ENCODE peak calls at places on chromosome 11, in five cellular contexts. One of them, this sample, is unnamed.

GRCh38 chr11:61487342-61488025 is 21.1 kb upstream of the LRRC10B start:
- DNase-seq in testis: no peak
- DNase-seq in cardiac muscle cell: no peak
- DNase-seq in pancreas: no peak
- DNase-seq in lower lobe of right lung: no peak
- DNase-seq in this sample: no peak

GRCh38 chr11:9001736-9002135 is 2.1 kb downstream of the NRIP3 start:
- DNase-seq in cardiac muscle cell: no peak
- DNase-seq in pancreas: no peak
- DNase-seq in testis: no peak
- DNase-seq in lower lobe of right lung: no peak
- DNase-seq in this sample: no peak

GRCh38 chr11:111715142-111715816 is 50.9 kb downstream of the PPP2R1B start:
- DNase-seq in testis: no peak
- DNase-seq in pancreas: no peak
- DNase-seq in cardiac muscle cell: no peak
- DNase-seq in lower lobe of right lung: no peak
- DNase-seq in this sample: no peak

GRCh38 chr11:14237333-14237988 is 121.5 kb downstream of the RRAS2 start:
- DNase-seq in cardiac muscle cell: no peak
- DNase-seq in testis: no peak
- DNase-seq in pancreas: no peak
- DNase-seq in lower lobe of right lung: no peak
- DNase-seq in this sample: no peak

GRCh38 chr11:250274-250673 is 13.5 kb downstream of the PSMD13 start:
- DNase-seq in lower lobe of right lung: no peak
- DNase-seq in testis: no peak
- DNase-seq in pancreas: no peak
- DNase-seq in cardiac muscle cell: no peak
- DNase-seq in this sample: no peak

GRCh38 chr11:101470881-101471535 is 112.8 kb downstream of the TRPC6 start:
- DNase-seq in testis: no peak
- DNase-seq in lower lobe of right lung: no peak
- DNase-seq in pancreas: no peak
- DNase-seq in cardiac muscle cell: no peak
- DNase-seq in this sample: no peak

GRCh38 chr11:61791737-61792309 is 576 bp downstream of the TMEM258 start:
- DNase-seq in pancreas: peak; percentile 62
- DNase-seq in cardiac muscle cell: peak; percentile 84
- DNase-seq in lower lobe of right lung: peak; percentile 68
- DNase-seq in testis: peak; percentile 89
- DNase-seq in this sample: peak; percentile 81

GRCh38 chr11:21018248-21018647 is 348.9 kb downstream of the NELL1 start:
- DNase-seq in lower lobe of right lung: no peak
- DNase-seq in testis: no peak
- DNase-seq in pancreas: no peak
- DNase-seq in cardiac muscle cell: no peak
- DNase-seq in this sample: no peak

GRCh38 chr11:88508558-88508807 is 170.9 kb upstream of the CTSC start:
- DNase-seq in pancreas: no peak
- DNase-seq in cardiac muscle cell: peak; percentile 41
- DNase-seq in lower lobe of right lung: no peak
- DNase-seq in testis: no peak
- DNase-seq in this sample: no peak

GRCh38 chr11:102453286-102453797 is 777 bp upstream of the TMEM123 start:
- DNase-seq in cardiac muscle cell: no peak
- DNase-seq in pancreas: no peak
- DNase-seq in testis: peak; percentile 60
- DNase-seq in lower lobe of right lung: no peak
- DNase-seq in this sample: no peak

GRCh38 chr11:87778341-87778740 is 396.9 kb downstream of the RAB38 start:
- DNase-seq in testis: peak; percentile 16
- DNase-seq in pancreas: no peak
- DNase-seq in cardiac muscle cell: no peak
- DNase-seq in lower lobe of right lung: no peak
- DNase-seq in this sample: no peak

GRCh38 chr11:124759268-124760204 is 2.6 kb downstream of the ESAM start:
- DNase-seq in pancreas: no peak
- DNase-seq in lower lobe of right lung: no peak
- DNase-seq in cardiac muscle cell: peak; percentile 22
- DNase-seq in testis: no peak
- DNase-seq in this sample: peak; percentile 77

GRCh38 chr11:18700375-18700774 is 1.8 kb downstream of the TMEM86A start:
- DNase-seq in pancreas: no peak
- DNase-seq in lower lobe of right lung: no peak
- DNase-seq in cardiac muscle cell: no peak
- DNase-seq in testis: no peak
- DNase-seq in this sample: no peak

GRCh38 chr11:3853545-3853842 is 2.0 kb upstream of the STIM1 start:
- DNase-seq in cardiac muscle cell: no peak
- DNase-seq in pancreas: no peak
- DNase-seq in lower lobe of right lung: no peak
- DNase-seq in testis: no peak
- DNase-seq in this sample: no peak

GRCh38 chr11:108302121-108302785 is 79.4 kb downstream of the ATM start:
- DNase-seq in pancreas: no peak
- DNase-seq in lower lobe of right lung: no peak
- DNase-seq in testis: no peak
- DNase-seq in cardiac muscle cell: no peak
- DNase-seq in this sample: no peak

GRCh38 chr11:32796425-32796824 is 2.0 kb upstream of the CCDC73 start:
- DNase-seq in pancreas: no peak
- DNase-seq in lower lobe of right lung: no peak
- DNase-seq in testis: no peak
- DNase-seq in cardiac muscle cell: no peak
- DNase-seq in this sample: no peak

GRCh38 chr11:1301220-1302000 is 8.0 kb downstream of the TOLLIP start:
- DNase-seq in testis: peak; percentile 14
- DNase-seq in lower lobe of right lung: no peak
- DNase-seq in cardiac muscle cell: no peak
- DNase-seq in pancreas: no peak
- DNase-seq in this sample: no peak

GRCh38 chr11:1879342-1879940 is 12.3 kb downstream of the PRR33 start:
- DNase-seq in testis: no peak
- DNase-seq in pancreas: no peak
- DNase-seq in cardiac muscle cell: no peak
- DNase-seq in lower lobe of right lung: peak; percentile 30
- DNase-seq in this sample: peak; percentile 52

GRCh38 chr11:69144719-69145365 is 10.9 kb upstream of the SMIM38 start:
- DNase-seq in pancreas: no peak
- DNase-seq in lower lobe of right lung: no peak
- DNase-seq in testis: no peak
- DNase-seq in cardiac muscle cell: no peak
- DNase-seq in this sample: no peak

GRCh38 chr11:15937601-15938361 is 418.6 kb downstream of the SOX6 start:
- DNase-seq in lower lobe of right lung: no peak
- DNase-seq in cardiac muscle cell: no peak
- DNase-seq in pancreas: no peak
- DNase-seq in testis: no peak
- DNase-seq in this sample: no peak

GRCh38 chr11:2775083-2775625 is 75.4 kb upstream of the KCNQ1OT1 start:
- DNase-seq in cardiac muscle cell: no peak
- DNase-seq in testis: peak; percentile 10
- DNase-seq in lower lobe of right lung: peak; percentile 32
- DNase-seq in pancreas: no peak
- DNase-seq in this sample: no peak

GRCh38 chr11:116044520-116044919 is 540.3 kb upstream of the CADM1 start:
- DNase-seq in testis: no peak
- DNase-seq in cardiac muscle cell: no peak
- DNase-seq in lower lobe of right lung: no peak
- DNase-seq in pancreas: no peak
- DNase-seq in this sample: no peak

GRCh38 chr11:128714881-128715280 is 21.0 kb downstream of the FLI1 start:
- DNase-seq in testis: no peak
- DNase-seq in lower lobe of right lung: no peak
- DNase-seq in pancreas: no peak
- DNase-seq in cardiac muscle cell: no peak
- DNase-seq in this sample: no peak

GRCh38 chr11:56543157-56543556 is at the start of gene OR5M11:
- DNase-seq in lower lobe of right lung: no peak
- DNase-seq in pancreas: no peak
- DNase-seq in testis: no peak
- DNase-seq in cardiac muscle cell: no peak
- DNase-seq in this sample: no peak

GRCh38 chr11:33941637-33942160 is 49.8 kb upstream of the LMO2 start:
- DNase-seq in testis: no peak
- DNase-seq in pancreas: no peak
- DNase-seq in lower lobe of right lung: no peak
- DNase-seq in cardiac muscle cell: no peak
- DNase-seq in this sample: peak; percentile 76

GRCh38 chr11:47296045-47296444 is 26.1 kb downstream of the MADD start:
- DNase-seq in lower lobe of right lung: no peak
- DNase-seq in testis: no peak
- DNase-seq in cardiac muscle cell: no peak
- DNase-seq in pancreas: no peak
- DNase-seq in this sample: no peak

GRCh38 chr11:123187670-123188507 is 7.2 kb downstream of the CLMP start:
- DNase-seq in lower lobe of right lung: no peak
- DNase-seq in pancreas: no peak
- DNase-seq in cardiac muscle cell: no peak
- DNase-seq in testis: no peak
- DNase-seq in this sample: no peak

GRCh38 chr11:114256176-114256897 is 39.9 kb upstream of the NNMT start:
- DNase-seq in pancreas: no peak
- DNase-seq in cardiac muscle cell: no peak
- DNase-seq in testis: no peak
- DNase-seq in lower lobe of right lung: no peak
- DNase-seq in this sample: no peak

GRCh38 chr11:35288817-35289541 is 130.4 kb downstream of the SLC1A2 start:
- DNase-seq in testis: no peak
- DNase-seq in cardiac muscle cell: no peak
- DNase-seq in lower lobe of right lung: no peak
- DNase-seq in pancreas: no peak
- DNase-seq in this sample: no peak
- H3K27ac ChIP-seq in testis: no peak overlapping the region
- H3K27ac ChIP-seq in cardiac muscle cell: no peak overlapping the region
- H3K27ac ChIP-seq in lower lobe of right lung: no peak overlapping the region
- H3K27ac ChIP-seq in pancreas: no peak overlapping the region
- H3K27ac ChIP-seq in this sample: no peak overlapping the region

DNA sequence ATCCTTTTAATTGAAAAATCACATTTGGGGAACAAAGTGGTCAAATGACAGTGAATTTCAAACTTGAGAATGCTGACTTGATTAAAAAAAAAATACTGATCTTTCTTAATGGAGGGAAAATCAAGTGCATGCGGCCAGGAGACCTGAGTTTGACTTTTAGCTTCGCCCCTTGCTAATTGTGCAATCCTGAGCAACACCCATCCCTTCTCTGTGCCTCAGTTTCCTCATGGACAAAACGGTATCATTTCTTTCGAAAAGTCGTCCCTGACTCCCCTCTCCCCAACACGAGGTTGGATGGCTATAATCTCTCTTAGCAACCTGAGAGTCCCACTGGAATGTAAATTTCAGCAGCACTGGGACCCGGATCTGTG is 959 bp upstream of the FJX1 start:
- DNase-seq in pancreas: no peak
- DNase-seq in cardiac muscle cell: no peak
- DNase-seq in lower lobe of right lung: no peak
- DNase-seq in testis: no peak
- DNase-seq in this sample: no peak
- H3K27ac ChIP-seq in pancreas: peak overlapping the region; percentile 68
- H3K27ac ChIP-seq in cardiac muscle cell: no peak overlapping the region
- H3K27ac ChIP-seq in lower lobe of right lung: no peak overlapping the region
- H3K27ac ChIP-seq in testis: no peak overlapping the region
- H3K27ac ChIP-seq in this sample: no peak overlapping the region

GRCh38 chr11:64802370-64803162 is 448 bp downstream of the MAP4K2 start:
- DNase-seq in cardiac muscle cell: no peak
- DNase-seq in pancreas: no peak
- DNase-seq in testis: peak; percentile 33
- DNase-seq in lower lobe of right lung: no peak
- DNase-seq in this sample: peak; percentile 62
- H3K27ac ChIP-seq in cardiac muscle cell: no peak overlapping the region
- H3K27ac ChIP-seq in pancreas: peak overlapping the region; percentile 41
- H3K27ac ChIP-seq in testis: peak overlapping the region; percentile 88
- H3K27ac ChIP-seq in lower lobe of right lung: peak overlapping the region; percentile 77
- H3K27ac ChIP-seq in this sample: peak overlapping the region; percentile 65

GRCh38 chr11:60372767-60373166 is 5.6 kb upstream of the MS4A7 start:
- DNase-seq in cardiac muscle cell: no peak
- DNase-seq in pancreas: no peak
- DNase-seq in testis: no peak
- DNase-seq in lower lobe of right lung: no peak
- DNase-seq in this sample: no peak

GRCh38 chr11:60371854-60372253 is 6.5 kb upstream of the MS4A7 start:
- DNase-seq in lower lobe of right lung: no peak
- DNase-seq in testis: no peak
- DNase-seq in pancreas: no peak
- DNase-seq in cardiac muscle cell: no peak
- DNase-seq in this sample: no peak

GRCh38 chr11:60370252-60370810 is 8.0 kb upstream of the MS4A7 start:
- DNase-seq in lower lobe of right lung: no peak
- DNase-seq in pancreas: no peak
- DNase-seq in cardiac muscle cell: no peak
- DNase-seq in testis: no peak
- DNase-seq in this sample: no peak

GRCh38 chr11:60367896-60368295 is 10.4 kb upstream of the MS4A7 start:
- DNase-seq in testis: no peak
- DNase-seq in lower lobe of right lung: no peak
- DNase-seq in pancreas: no peak
- DNase-seq in cardiac muscle cell: no peak
- DNase-seq in this sample: no peak

GRCh38 chr11:60370811-60371297 is 7.5 kb upstream of the MS4A7 start:
- DNase-seq in pancreas: no peak
- DNase-seq in lower lobe of right lung: no peak
- DNase-seq in testis: no peak
- DNase-seq in cardiac muscle cell: no peak
- DNase-seq in this sample: no peak
- H3K27ac ChIP-seq in pancreas: peak overlapping the region; percentile 77
- H3K27ac ChIP-seq in lower lobe of right lung: no peak overlapping the region
- H3K27ac ChIP-seq in testis: no peak overlapping the region
- H3K27ac ChIP-seq in cardiac muscle cell: no peak overlapping the region
- H3K27ac ChIP-seq in this sample: peak overlapping the region; percentile 9

DNA sequence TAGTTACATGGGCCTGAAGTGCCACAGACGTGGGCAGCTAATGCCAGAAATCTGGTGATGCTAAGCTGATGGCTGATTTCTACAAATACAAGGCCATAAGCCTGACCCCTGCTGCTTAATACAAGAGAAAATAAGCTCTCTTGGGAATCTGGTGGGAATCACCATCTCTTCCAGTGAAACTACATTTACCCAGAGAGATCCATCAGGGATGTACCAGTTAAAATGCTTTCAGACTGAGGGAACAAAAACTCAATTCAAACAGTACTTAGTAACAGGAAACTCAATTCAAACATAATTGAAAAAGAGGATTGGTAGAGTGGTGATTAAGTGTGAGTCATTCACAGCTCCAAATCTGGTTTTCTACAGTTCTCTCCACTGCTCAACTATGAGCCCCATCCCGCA is 1.7 kb upstream of the CAVIN3 start:
- DNase-seq in cardiac muscle cell: peak; percentile 5
- DNase-seq in pancreas: no peak
- DNase-seq in testis: no peak
- DNase-seq in lower lobe of right lung: no peak
- DNase-seq in this sample: no peak
- H3K27ac ChIP-seq in cardiac muscle cell: no peak overlapping the region
- H3K27ac ChIP-seq in pancreas: peak overlapping the region; percentile 95
- H3K27ac ChIP-seq in testis: peak overlapping the region; percentile 98
- H3K27ac ChIP-seq in lower lobe of right lung: peak overlapping the region; percentile 99
- H3K27ac ChIP-seq in this sample: peak overlapping the region; percentile 100